ENCODE peak calls at places on chromosomes 7 and 10, in four cellular contexts. G is heart left ventricle, L is upper lobe of left lung, S is tibial nerve. Z is an unnamed sample.

GRCh38 chr7:72183835-72184234 is 228.3 kb downstream of the CALN1 start:
- DNase-seq in G (no peak), L (no peak), S (no peak), Z (no peak)

GRCh38 chr10:121148901-121149300 is 297.7 kb downstream of the WDR11 start:
- DNase-seq in S (no peak), G (no peak), L (no peak), Z (no peak)

GRCh38 chr10:76868088-76868949 is 769.3 kb downstream of the KCNMA1 start:
- DNase-seq in S (peak; percentile 25), G (no peak), L (no peak), Z (no peak)

GRCh38 chr10:96541921-96542320 is 28.2 kb upstream of the TLL2 start:
- DNase-seq in G (no peak), S (no peak), L (no peak), Z (no peak)

GRCh38 chr10:132122939-132123445 is 57.2 kb downstream of the JAKMIP3 start:
- DNase-seq in L (no peak), G (no peak), S (no peak), Z (no peak)

GRCh38 chr10:42594246-42594650 is 44.1 kb downstream of the ZNF33B start:
- DNase-seq in L (no peak), G (no peak), S (no peak), Z (no peak)

GRCh38 chr10:78838141-78838540 is 230.6 kb upstream of the ZMIZ1 start:
- DNase-seq in S (no peak), G (no peak), L (no peak), Z (no peak)

GRCh38 chr7:30727061-30727945 is 24.6 kb upstream of the INMT start:
- DNase-seq in S (no peak), G (no peak), L (no peak), Z (no peak)

GRCh38 chr10:67665491-67665890 is 30.5 kb downstream of the CTNNA3 start:
- DNase-seq in G (peak; percentile 57), L (no peak), S (no peak), Z (no peak)

GRCh38 chr10:43648392-43649148 is at the start of gene ZNF32:
- DNase-seq in G (peak; percentile 93), L (peak; percentile 97), S (peak; percentile 68), Z (peak; percentile 89)
- TF ChIP-seq POLR2A in G (no peak), L (peak; percentile 72), S (peak; percentile 13), Z (peak; percentile 39)

GRCh38 chr10:11018830-11019692 is 1.4 kb downstream of the CELF2 start:
- DNase-seq in L (no peak), G (no peak), S (no peak), Z (no peak)

GRCh38 chr10:11016959-11017574 is 605 bp upstream of the CELF2 start:
- DNase-seq in S (peak; percentile 28), L (no peak), G (no peak), Z (no peak)

GRCh38 chr10:11018426-11018818 is 750 bp downstream of the CELF2 start:
- DNase-seq in L (peak; percentile 89), S (no peak), G (peak; percentile 46), Z (peak; percentile 46)

GRCh38 chr10:11015371-11015934 is 2.2 kb upstream of the CELF2 start:
- DNase-seq in G (no peak), L (no peak), S (no peak), Z (no peak)

DNA sequence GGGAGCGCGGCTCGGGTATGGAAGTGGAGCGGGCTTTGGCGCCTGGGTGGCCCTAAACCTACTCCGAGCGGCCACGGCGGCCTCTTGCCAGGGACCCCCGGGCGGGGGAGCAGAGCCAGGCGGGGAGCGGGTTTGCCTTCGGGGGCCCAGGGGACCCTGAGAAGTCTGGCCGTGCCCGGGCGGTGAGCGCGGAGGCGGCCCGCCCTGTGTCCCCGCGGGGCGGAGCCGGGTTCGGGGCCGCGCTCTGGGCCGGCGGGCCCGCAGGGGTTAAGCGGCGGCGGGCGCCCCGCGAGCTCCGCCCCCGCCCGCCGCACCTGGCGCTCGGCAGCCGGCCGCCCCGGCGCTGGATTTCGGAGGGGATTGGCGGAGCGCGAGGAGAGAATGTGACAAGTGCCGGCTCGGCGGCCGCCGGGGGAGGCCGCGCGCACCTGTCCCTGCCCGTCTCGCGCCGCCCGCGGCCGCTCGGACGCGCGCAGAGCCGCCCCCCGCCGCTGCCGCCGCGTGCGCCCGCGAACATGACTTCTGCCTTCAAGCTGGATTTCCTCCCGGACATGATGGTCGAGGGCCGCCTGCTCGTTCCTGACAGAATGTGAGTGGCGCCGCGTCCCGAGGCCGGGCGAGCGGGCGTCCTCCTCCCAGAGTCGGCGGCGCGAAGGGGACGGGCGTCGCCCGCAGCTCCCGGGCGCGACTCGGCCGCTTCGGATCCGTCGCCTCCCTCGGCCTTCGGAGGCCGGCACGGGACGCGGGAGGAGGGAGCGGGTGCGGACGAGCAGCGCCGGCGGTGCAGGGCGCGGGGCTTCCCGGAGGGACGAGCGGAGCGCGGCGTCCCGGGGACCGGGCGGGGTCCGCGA is at the start of gene CELF2:
- DNase-seq in S (peak; percentile 16), G (peak; percentile 84), L (peak; percentile 94), Z (peak; percentile 66)
- TF ChIP-seq POLR2A in S (peak; percentile 49), G (no peak), L (peak; percentile 60), Z (no peak)

GRCh38 chr10:69319911-69320316 is 41.6 kb downstream of the HK1 start:
- DNase-seq in L (no peak), G (no peak), S (no peak), Z (no peak)

GRCh38 chr10:69316313-69317059 is 38.2 kb downstream of the HK1 start:
- DNase-seq in L (no peak), S (peak; percentile 73), G (peak; percentile 46), Z (peak; percentile 32)

GRCh38 chr10:69317175-69318086 is 39.1 kb downstream of the HK1 start:
- DNase-seq in S (no peak), G (no peak), L (no peak), Z (no peak)

GRCh38 chr10:69318997-69319727 is 40.9 kb downstream of the HK1 start:
- DNase-seq in L (peak; percentile 95), G (peak; percentile 88), S (peak; percentile 61), Z (peak; percentile 48)

GRCh38 chr10:69318087-69318996 is 40.0 kb downstream of the HK1 start:
- DNase-seq in S (peak; percentile 70), G (peak; percentile 96), L (peak; percentile 98), Z (peak; percentile 86)
- TF ChIP-seq POLR2A in S (peak; percentile 42), G (peak; percentile 48), L (peak; percentile 95), Z (peak; percentile 57)

GRCh38 chr7:992742-993607 is 10.0 kb downstream of the CYP2W1 start:
- DNase-seq in G (peak; percentile 97), S (peak; percentile 92), L (peak; percentile 97), Z (peak; percentile 97)
- TF ChIP-seq POLR2A in G (no peak), S (no peak), L (no peak), Z (peak; percentile 35)